ENCODE peak calls at places on chromosome 2, in eight cellular contexts. G is endothelial cell; H is NB4; L is DND-41; X is CD4-positive, alpha-beta T cell; D is GM12878; J is BJ; N is uterus. E is an unnamed sample.

GRCh38 chr2:100831831-100832230 is 11.9 kb downstream of the NPAS2 start:
- DNase-seq in G (no peak), H (no peak), L (no peak), X (no peak), D (no peak), J (no peak), N (peak), E (no peak)

GRCh38 chr2:232420463-232421188 is 14.0 kb downstream of the ALPG start:
- DNase-seq in G (peak), H (no peak), L (no peak), X (no peak), D (no peak), J (no peak), N (no peak), E (peak)

GRCh38 chr2:111534816-111535803 is 348.9 kb downstream of the ANAPC1 start:
- DNase-seq in G (no peak), H (no peak), L (no peak), X (no peak), D (no peak), J (peak), N (peak), E (no peak)

GRCh38 chr2:60262178-60262577 is 291.3 kb downstream of the BCL11A start:
- DNase-seq in G (no peak), H (no peak), L (no peak), X (no peak), D (no peak), J (no peak), N (no peak), E (no peak)

GRCh38 chr2:23590227-23590869 is 205.4 kb downstream of the KLHL29 start:
- DNase-seq in G (no peak), H (no peak), L (no peak), X (no peak), D (no peak), J (no peak), N (no peak), E (no peak)

GRCh38 chr2:176473177-176473576 is 203.9 kb downstream of the MTX2 start:
- DNase-seq in G (no peak), H (no peak), L (peak), X (no peak), D (no peak), J (no peak), N (peak), E (peak)

GRCh38 chr2:1937066-1937465 is 192.8 kb upstream of the PXDN start:
- DNase-seq in G (no peak), H (no peak), L (no peak), X (no peak), D (no peak), J (no peak), N (no peak), E (no peak)

GRCh38 chr2:116776556-116776955 is 1037.9 kb upstream of the DDX18 start:
- DNase-seq in G (no peak), H (no peak), L (no peak), X (no peak), D (no peak), J (no peak), N (no peak), E (no peak)

GRCh38 chr2:4628931-4629565 is 925.7 kb downstream of the DCDC2C start:
- DNase-seq in G (no peak), H (no peak), L (peak), X (no peak), D (no peak), J (no peak), N (no peak), E (no peak)

GRCh38 chr2:84201158-84201557 is 257.9 kb downstream of the SUCLG1 start:
- DNase-seq in G (no peak), H (peak), L (peak), X (no peak), D (no peak), J (no peak), N (no peak), E (no peak)

GRCh38 chr2:219658447-219658846 is 31.0 kb downstream of the SLC4A3 start:
- DNase-seq in G (no peak), H (no peak), L (no peak), X (no peak), D (no peak), J (no peak), N (no peak), E (no peak)

GRCh38 chr2:118380915-118381653 is 292.8 kb downstream of the INSIG2 start:
- DNase-seq in G (no peak), H (no peak), L (no peak), X (no peak), D (no peak), J (no peak), N (no peak), E (no peak)

GRCh38 chr2:162838141-162838500 is 446 bp downstream of the KCNH7 start:
- DNase-seq in G (no peak), H (no peak), L (no peak), X (no peak), D (no peak), J (no peak), N (no peak), E (no peak)

DNA sequence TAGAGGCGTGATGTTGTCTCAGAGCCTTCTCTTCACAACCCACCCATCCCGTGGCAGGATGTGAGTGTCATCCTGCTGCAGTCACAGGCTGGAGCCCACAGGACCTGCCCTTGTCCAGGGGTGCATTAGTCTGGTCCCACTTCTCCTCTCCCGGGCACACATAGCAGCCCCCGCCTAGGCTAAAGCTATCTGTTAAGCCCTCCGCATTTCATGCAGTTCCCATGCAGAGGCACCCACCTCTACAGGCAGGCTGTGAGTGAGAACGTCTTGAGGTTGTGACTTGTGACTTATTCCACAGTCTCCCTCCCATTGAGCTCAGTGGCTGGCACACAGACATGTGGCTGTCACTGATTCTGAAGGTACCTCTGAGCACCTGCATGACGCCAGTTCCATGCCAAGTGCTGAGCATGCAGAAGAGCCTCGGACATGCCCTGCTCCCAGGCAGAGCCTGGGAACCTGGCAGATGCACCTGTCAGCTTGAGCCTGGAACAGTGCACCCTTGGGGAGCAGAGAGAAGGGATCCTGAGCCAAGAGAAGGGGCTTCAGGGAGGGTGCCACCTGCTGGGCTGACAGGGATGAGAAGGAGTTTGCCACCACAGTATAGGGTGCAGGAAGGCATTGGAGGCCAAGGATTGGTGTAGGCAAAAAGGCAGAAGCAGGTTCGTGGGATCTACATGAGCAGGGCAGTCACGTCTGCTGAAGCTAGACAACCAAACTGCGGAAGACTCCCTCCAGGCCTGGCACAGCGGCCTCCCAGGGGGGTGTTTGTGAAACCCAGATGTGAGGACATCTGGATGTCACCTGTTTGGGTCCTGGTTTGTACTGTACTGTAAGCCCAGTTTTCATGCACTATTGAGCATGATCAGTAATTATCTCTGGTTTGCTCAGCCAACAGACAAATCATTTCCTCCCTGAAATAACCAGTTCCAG is 213.6 kb downstream of the GLI2 start:
- DNase-seq in G (no peak), H (peak), L (peak), X (no peak), D (no peak), J (no peak), N (no peak), E (peak)
- TF ChIP-seq CTCF in G (no peak), H (peak), L (peak), X (no peak), D (peak), J (peak), N (no peak), E (no peak)

DNA sequence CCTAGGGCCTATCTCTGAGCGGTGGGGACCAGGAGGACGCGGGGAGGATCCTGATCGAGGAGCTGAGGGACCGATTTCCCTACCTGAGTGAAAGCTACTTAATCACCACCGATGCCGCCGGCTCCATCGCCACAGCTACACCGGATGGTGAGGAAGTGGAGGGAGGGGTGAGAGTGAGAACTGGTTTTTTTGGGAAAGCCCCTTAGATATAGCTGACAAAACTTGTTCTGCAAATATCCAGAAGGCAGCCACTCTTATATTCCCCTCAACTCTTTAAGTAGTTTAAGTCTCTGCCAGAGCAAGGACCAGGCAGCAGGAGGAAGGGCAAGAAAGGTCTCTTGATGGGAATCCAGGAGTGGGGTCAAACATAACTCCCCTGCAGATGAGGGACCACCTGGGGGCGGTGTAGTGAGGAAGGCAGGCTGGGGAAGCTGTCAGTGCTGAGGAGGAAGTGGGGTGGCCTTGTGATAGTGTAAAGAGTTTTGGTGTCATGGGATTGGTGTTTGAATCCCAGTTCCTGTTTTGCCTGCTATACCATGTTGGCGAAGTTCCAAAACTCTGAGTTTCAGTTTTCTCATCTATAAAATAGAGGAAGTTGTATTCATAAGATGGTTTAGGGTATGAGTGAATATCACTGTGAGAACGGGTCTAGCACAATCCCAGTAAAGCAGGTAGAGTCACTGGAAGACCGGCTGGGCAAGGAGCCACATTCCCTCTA is 3.4 kb downstream of the NAGK start:
- DNase-seq in G (no peak), H (peak), L (peak), X (peak), D (peak), J (no peak), N (no peak), E (peak)
- TF ChIP-seq CTCF in G (no peak), H (peak), L (peak), X (peak), D (peak), J (no peak), N (no peak), E (no peak)

DNA sequence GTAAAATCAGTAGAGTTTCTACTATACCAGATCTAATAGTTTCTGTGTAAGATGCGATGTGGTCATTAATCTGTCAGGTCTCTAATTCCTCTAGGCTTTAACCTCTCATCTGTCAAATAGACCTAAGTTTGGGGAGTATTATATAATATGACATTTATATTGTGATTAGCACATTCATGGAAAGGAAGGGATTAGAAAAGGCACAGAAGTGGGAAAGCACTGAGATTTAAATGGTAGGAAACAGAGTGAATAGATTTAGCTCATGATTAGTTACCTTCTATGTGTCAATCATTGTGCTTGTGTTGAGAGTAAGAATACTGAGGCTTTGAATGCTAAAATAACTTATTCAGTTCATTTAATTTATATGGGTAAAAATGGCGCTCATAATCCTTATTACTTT is 118.0 kb downstream of the LRP1B start:
- DNase-seq in G (no peak), H (no peak), L (no peak), X (no peak), D (no peak), J (no peak), N (no peak), E (no peak)
- TF ChIP-seq CTCF in G (no peak), H (no peak), L (no peak), X (no peak), D (no peak), J (no peak), N (no peak), E (no peak)

GRCh38 chr2:43214253-43214652 is 12.2 kb downstream of the ZFP36L2 start:
- DNase-seq in G (no peak), H (no peak), L (no peak), X (no peak), D (no peak), J (no peak), N (no peak), E (no peak)
- TF ChIP-seq CTCF in G (no peak), H (no peak), L (no peak), X (no peak), D (no peak), J (no peak), N (no peak), E (no peak)